ENCODE peak calls at places on chromosomes 2 and 18, in seven cellular contexts. V is breast epithelium; T is GM12878; G is OCI-LY7; B is globus pallidus; F is CD4-positive, alpha-beta memory T cell; I is GM23338. Y is an unnamed sample.

GRCh38 chr2:237866119-237866621 is 6.7 kb downstream of the RAMP1 start:
- DNase-seq in I (no peak), T (no peak), V (no peak), G (no peak), F (no peak), B (no peak), Y (no peak)

GRCh38 chr2:172293952-172294351 is 133.4 kb upstream of the ITGA6 start:
- DNase-seq in G (no peak), B (no peak), T (no peak), F (no peak), V (peak), I (no peak), Y (no peak)

GRCh38 chr2:37394263-37394662 is 49.8 kb downstream of the QPCT start:
- DNase-seq in V (no peak), F (no peak), I (no peak), B (peak), G (no peak), T (no peak), Y (no peak)

GRCh38 chr2:190701586-190701985 is 52.7 kb downstream of the NAB1 start:
- DNase-seq in I (no peak), G (no peak), T (no peak), V (no peak), F (no peak), B (no peak), Y (no peak)

GRCh38 chr18:446941-447560 is 53.5 kb downstream of the COLEC12 start:
- DNase-seq in G (no peak), I (no peak), V (no peak), T (no peak), F (no peak), B (no peak), Y (no peak)

GRCh38 chr2:9941196-9941995 is 10.1 kb upstream of the GRHL1 start:
- DNase-seq in I (peak), F (no peak), G (no peak), T (no peak), B (no peak), V (no peak), Y (no peak)

GRCh38 chr2:183665403-183665802 is 541.2 kb downstream of the NUP35 start:
- DNase-seq in T (no peak), G (no peak), B (peak), V (no peak), I (no peak), F (no peak), Y (no peak)

GRCh38 chr2:139645617-139646016 is 865.4 kb upstream of the NXPH2 start:
- DNase-seq in T (no peak), I (no peak), V (no peak), G (no peak), F (no peak), B (no peak), Y (no peak)

GRCh38 chr2:187985923-187986322 is 305.8 kb upstream of the GULP1 start:
- DNase-seq in F (no peak), G (no peak), T (no peak), V (no peak), B (no peak), I (peak), Y (no peak)

GRCh38 chr2:29189052-29189451 is 73.8 kb downstream of the CLIP4 start:
- DNase-seq in G (peak), I (no peak), B (no peak), V (no peak), T (peak), F (peak), Y (no peak)

GRCh38 chr2:123521868-123522267 is 503.2 kb upstream of the CNTNAP5 start:
- DNase-seq in B (no peak), F (no peak), I (no peak), V (no peak), G (no peak), T (no peak), Y (no peak)